ENCODE peak calls at places on chromosomes 16 and 17, in eight cellular contexts. R, F, N, O, J, A, Q and P are unnamed samples.

GRCh38 chr17:37747222-37747621 is 2.4 kb upstream of the HNF1B start:
- DNase-seq in J (no peak), A (no peak), N (no peak), F (no peak), O (no peak), R (no peak), Q (no peak), P (no peak)

GRCh38 chr17:57735707-57736106 is 9.4 kb downstream of the CCDC182 start:
- DNase-seq in F (no peak), Q (no peak), R (no peak), J (no peak), N (peak; percentile 55), A (peak; percentile 14), O (no peak), P (no peak)

GRCh38 chr17:79160980-79161621 is 86.5 kb downstream of the ENGASE start:
- DNase-seq in F (peak; percentile 36), J (no peak), N (no peak), R (no peak), O (no peak), Q (no peak), A (no peak), P (no peak)

GRCh38 chr17:44518032-44518431 is 14.8 kb upstream of the GPATCH8 start:
- DNase-seq in J (no peak), Q (peak; percentile 59), A (no peak), N (no peak), O (no peak), R (no peak), F (no peak), P (no peak)

GRCh38 chr16:27505297-27506236 is 44.1 kb downstream of the GTF3C1 start:
- DNase-seq in A (peak; percentile 80), Q (peak; percentile 23), O (no peak), N (no peak), F (no peak), J (no peak), R (no peak), P (no peak)

GRCh38 chr16:66901626-66902025 is 17.1 kb downstream of the CDH16 start:
- DNase-seq in A (no peak), F (no peak), R (no peak), N (no peak), O (no peak), J (no peak), Q (no peak), P (no peak)

GRCh38 chr16:78641463-78641862 is 542.0 kb downstream of the WWOX start:
- DNase-seq in Q (no peak), A (no peak), N (peak; percentile 50), R (no peak), O (no peak), J (no peak), F (no peak), P (no peak)

GRCh38 chr16:46583036-46583435 is 38.1 kb downstream of the SHCBP1 start:
- DNase-seq in Q (peak; percentile 53), R (no peak), N (no peak), J (no peak), F (no peak), A (no peak), O (no peak), P (no peak)

GRCh38 chr16:8548166-8548565 is 42.1 kb downstream of the TMEM114 start:
- DNase-seq in F (no peak), Q (no peak), J (no peak), N (no peak), R (no peak), O (no peak), A (no peak), P (no peak)

GRCh38 chr17:17511293-17511741 is 15.1 kb upstream of the RASD1 start:
- DNase-seq in O (no peak), A (no peak), J (no peak), N (no peak), F (no peak), Q (no peak), R (no peak), P (no peak)

GRCh38 chr17:33436321-33436720 is 143.2 kb upstream of the ASIC2 start:
- DNase-seq in O (no peak), A (peak; percentile 37), N (no peak), J (no peak), Q (peak; percentile 63), R (no peak), F (no peak), P (no peak)

GRCh38 chr17:81066771-81067315 is 31.9 kb downstream of the BAIAP2 start:
- DNase-seq in O (no peak), F (no peak), J (no peak), N (no peak), R (no peak), A (no peak), Q (no peak), P (no peak)

GRCh38 chr17:15263206-15263579 is 1.9 kb downstream of the PMP22 start:
- DNase-seq in R (no peak), N (peak; percentile 73), A (peak; percentile 32), O (peak; percentile 51), F (no peak), J (peak; percentile 92), Q (no peak), P (no peak)

GRCh38 chr17:10278218-10278617 is 79.8 kb upstream of the GAS7 start:
- DNase-seq in A (no peak), F (no peak), J (no peak), Q (no peak), O (no peak), N (peak; percentile 61), R (no peak), P (no peak)

GRCh38 chr16:17275076-17275732 is 195.6 kb downstream of the XYLT1 start:
- DNase-seq in F (no peak), O (no peak), R (no peak), Q (no peak), N (no peak), J (no peak), A (peak; percentile 65), P (no peak)

GRCh38 chr17:53058031-53058430 is 764.7 kb upstream of the KIF2B start:
- DNase-seq in J (no peak), O (no peak), R (no peak), A (peak; percentile 9), N (no peak), Q (no peak), F (no peak), P (no peak)

GRCh38 chr16:81808933-81809480 is 29.9 kb downstream of the PLCG2 start:
- DNase-seq in N (no peak), O (no peak), F (no peak), R (peak; percentile 45), Q (no peak), J (no peak), A (no peak), P (no peak)

GRCh38 chr16:2499890-2500633 is 13.7 kb upstream of the ATP6V0C start:
- DNase-seq in A (no peak), F (no peak), N (no peak), J (no peak), Q (no peak), O (no peak), R (no peak), P (no peak)

GRCh38 chr16:49921791-49922456 is 66.0 kb upstream of the ZNF423 start:
- DNase-seq in F (no peak), O (peak; percentile 40), N (peak; percentile 86), R (no peak), J (peak; percentile 59), Q (peak; percentile 3), A (peak; percentile 9), P (no peak)

GRCh38 chr16:12339686-12340085 is 363.2 kb downstream of the SNX29 start:
- DNase-seq in O (no peak), N (no peak), Q (no peak), J (no peak), A (no peak), F (no peak), R (no peak), P (no peak)

GRCh38 chr16:20901068-20901440 is 483 bp downstream of the LYRM1 start:
- DNase-seq in J (no peak), R (no peak), A (no peak), Q (no peak), F (no peak), O (no peak), N (no peak), P (no peak)

GRCh38 chr16:24075929-24076716 is 180.0 kb upstream of the CACNG3 start:
- DNase-seq in A (peak; percentile 16), Q (no peak), J (no peak), N (peak; percentile 13), R (no peak), F (no peak), O (no peak), P (no peak)